ENCODE peak calls at places on chromosome 19, in eight cellular contexts. M is activated naive CD4-positive, alpha-beta T cell treated with anti-CD3 and anti-CD28 coated beads, Interleukin-2, amount 50 U/mL, for 72 hours; T is heart left ventricle; E is pancreas; K is type B pancreatic cell; G is neural progenitor cell; N is body of pancreas; W is substantia nigra. S is an unnamed sample.

GRCh38 chr19:37998801-37999308 is 91.8 kb downstream of the SIPA1L3 start:
- DNase-seq in W (no peak), N (no peak), M (no peak), G (no peak), T (no peak), K (no peak), E (no peak), S (no peak)

GRCh38 chr19:49889687-49890348 is 6.9 kb downstream of the IL4I1 start:
- DNase-seq in M (peak), N (peak), K (no peak), W (no peak), E (peak), G (peak), T (peak), S (no peak)

GRCh38 chr19:1315470-1316166 is 29.9 kb downstream of the EFNA2 start:
- DNase-seq in K (no peak), E (peak), N (peak), G (peak), T (peak), M (peak), W (no peak), S (no peak)

GRCh38 chr19:35476149-35476548 is 14.1 kb downstream of the KRTDAP start:
- DNase-seq in N (no peak), W (no peak), K (no peak), G (peak), M (peak), E (no peak), T (no peak), S (no peak)

GRCh38 chr19:48169974-48170803 is at the start of the genes LIG1 and ZSWIM9:
- DNase-seq in E (peak), T (peak), N (peak), M (peak), K (peak), W (peak), G (peak), S (peak)

GRCh38 chr19:48806518-48806817 is 4.4 kb downstream of the BCAT2 start:
- DNase-seq in M (no peak), W (no peak), N (peak), T (no peak), G (peak), K (no peak), E (no peak), S (no peak)

GRCh38 chr19:54421169-54421516 is 5.9 kb downstream of the TTYH1 start:
- DNase-seq in K (no peak), N (no peak), M (no peak), W (no peak), E (no peak), T (no peak), G (no peak), S (no peak)

GRCh38 chr19:31232220-31232619 is 117.0 kb downstream of the TSHZ3 start:
- DNase-seq in M (no peak), W (no peak), G (peak), T (no peak), K (no peak), E (no peak), N (no peak), S (no peak)

GRCh38 chr19:49691243-49692101 is 556 bp downstream of the CPT1C start:
- DNase-seq in W (peak), M (no peak), G (peak), T (peak), N (peak), K (peak), E (no peak), S (peak)

GRCh38 chr19:11481777-11482383 is 1.0 kb upstream of the ELAVL3 start:
- DNase-seq in E (peak), T (peak), W (peak), G (peak), M (peak), K (no peak), N (peak), S (no peak)

S was measured in osteocyte.